ENCODE peak calls at places on chromosome X, in ten cellular contexts. F is GM20000; C is GM19239; N is thyroid gland; U is occipital lobe; Z is cerebellum; Q is caudate nucleus; T is stimulated activated CD4-positive, alpha-beta T cell treated with anti-CD3 and anti-CD28 coated beads, Interleukin-15, amount 100 ng/mL, for 24 hours; P is LoVo; Y is DMS153. S is an unnamed sample.

GRCh38 chrX:135596495-135596894 is 76.0 kb downstream of the INTS6L start:
- DNase-seq in Z (no peak), C (peak; percentile 12), U (no peak), F (peak; percentile 28), Q (no peak), P (peak; percentile 1), T (peak; percentile 65), N (peak; percentile 7), Y (peak; percentile 27), S (peak; percentile 24)

GRCh38 chrX:138128025-138128671 is 562.2 kb downstream of the ZIC3 start:
- DNase-seq in C (no peak), T (peak; percentile 4), U (no peak), P (peak; percentile 20), Z (peak; percentile 0), Y (peak; percentile 39), Q (no peak), N (no peak), F (peak; percentile 10), S (peak; percentile 6)

GRCh38 chrX:153974003-153974725 is 1.6 kb downstream of the TMEM187 start:
- DNase-seq in Q (no peak), N (no peak), F (no peak), C (no peak), T (peak; percentile 23), Z (no peak), U (no peak), P (no peak), Y (no peak), S (peak; percentile 55)

GRCh38 chrX:16278927-16279326 is 111.6 kb downstream of the MAGEB17 start:
- DNase-seq in N (peak; percentile 41), C (no peak), Q (no peak), P (no peak), Z (no peak), F (no peak), U (no peak), Y (peak; percentile 34), T (peak; percentile 12), S (peak; percentile 2)

GRCh38 chrX:25726539-25726938 is 411.6 kb upstream of the MAGEB18 start:
- DNase-seq in Z (no peak), F (no peak), Q (no peak), C (no peak), N (no peak), T (no peak), Y (no peak), U (no peak), P (no peak), S (no peak)

GRCh38 chrX:12237131-12237530 is 98.9 kb downstream of the FRMPD4 start:
- DNase-seq in Z (no peak), F (no peak), N (no peak), Q (no peak), Y (peak; percentile 0), P (no peak), C (no peak), T (no peak), U (no peak), S (no peak)

GRCh38 chrX:153494541-153495361 is at the start of gene BGN:
- DNase-seq in N (peak; percentile 75), Z (peak; percentile 35), Y (no peak), T (peak; percentile 22), Q (no peak), C (no peak), U (no peak), P (no peak), F (no peak), S (no peak)

GRCh38 chrX:37712458-37712857 is 26.9 kb downstream of the XK start:
- DNase-seq in C (no peak), Y (no peak), Z (no peak), F (no peak), T (no peak), P (no peak), N (no peak), Q (no peak), U (no peak), S (no peak)

GRCh38 chrX:150007356-150007755 is 69.1 kb upstream of the EOLA2 start:
- DNase-seq in Q (no peak), U (no peak), N (no peak), Y (no peak), Z (no peak), P (no peak), T (no peak), F (no peak), C (no peak), S (no peak)

GRCh38 chrX:149504915-149505651 is at the start of gene IDS:
- DNase-seq in C (peak; percentile 42), T (peak; percentile 90), P (peak; percentile 71), U (peak; percentile 78), F (peak; percentile 82), Y (peak; percentile 90), Z (peak; percentile 93), Q (peak; percentile 78), N (peak; percentile 90), S (peak; percentile 87)

S was measured in small intestine.